ENCODE peak calls at places on chromosomes 13 and 19, in seven cellular contexts. C is HCEC 1CT; K is HFFc6; M is NCI-H1436; Z is activated CD4-positive, alpha-beta T cell treated with anti-CD3 and anti-CD28 coated beads for 24 hours; B is SK-N-DZ; E is AG08395. D is an unnamed sample.
A peak's percentile ranks its signal among the peaks of the same experiment; 100 is the strongest.

GRCh38 chr13:41905600-41906254 is 55.2 kb downstream of the VWA8 start:
- DNase-seq in B (peak; percentile 21), K (peak; percentile 51), E (peak; percentile 44), C (peak; percentile 77), M (peak; percentile 0), Z (no peak), D (peak; percentile 46)

GRCh38 chr13:43979492-43979891 is 99.8 kb downstream of the LACC1 start:
- DNase-seq in B (no peak), Z (no peak), M (no peak), K (no peak), C (no peak), E (no peak), D (no peak)

GRCh38 chr19:30123611-30124010 is 181.6 kb downstream of the URI1 start:
- DNase-seq in C (no peak), Z (no peak), B (no peak), K (no peak), M (no peak), E (no peak), D (no peak)

GRCh38 chr19:45166723-45167252 is 6.0 kb upstream of the NKPD1 start:
- DNase-seq in B (peak; percentile 75), E (no peak), K (no peak), Z (no peak), M (no peak), C (no peak), D (no peak)

GRCh38 chr19:1503089-1503924 is 9.5 kb downstream of the ADAMTSL5 start:
- DNase-seq in M (peak; percentile 52), K (no peak), E (peak; percentile 29), B (peak; percentile 60), Z (peak; percentile 59), C (peak; percentile 22), D (no peak)

GRCh38 chr19:21604351-21604926 is 99.0 kb downstream of the ZNF429 start:
- DNase-seq in B (no peak), M (no peak), E (peak; percentile 17), C (no peak), K (peak; percentile 30), Z (no peak), D (peak; percentile 2)

GRCh38 chr13:85970727-85971126 is 171.5 kb upstream of the SLITRK6 start:
- DNase-seq in B (no peak), K (no peak), C (peak; percentile 9), Z (no peak), M (no peak), E (no peak), D (no peak)

GRCh38 chr13:113928701-113929627 is 44.9 kb downstream of the C13orf46 start:
- DNase-seq in K (peak; percentile 84), Z (no peak), M (no peak), B (no peak), C (peak; percentile 83), E (peak; percentile 89), D (peak; percentile 75)

GRCh38 chr19:33208904-33209843 is 15.0 kb downstream of the LRP3 start:
- DNase-seq in C (no peak), K (no peak), B (no peak), M (no peak), Z (no peak), E (no peak), D (no peak)

GRCh38 chr19:43687660-43687997 is 17.7 kb upstream of the PLAUR start:
- DNase-seq in B (no peak), Z (no peak), E (no peak), K (no peak), M (no peak), C (no peak), D (no peak)

GRCh38 chr19:40529093-40529954 is 47.3 kb upstream of the SHKBP1 start:
- DNase-seq in B (peak; percentile 82), K (peak; percentile 26), E (peak; percentile 99), M (peak; percentile 95), C (peak; percentile 62), Z (peak; percentile 86), D (peak; percentile 67)

GRCh38 chr13:45820106-45820838 is 31.3 kb downstream of the SIAH3 start:
- DNase-seq in C (no peak), K (no peak), Z (no peak), M (no peak), B (no peak), E (no peak), D (no peak)

GRCh38 chr19:19587776-19588175 is 30.7 kb downstream of the PBX4 start:
- DNase-seq in Z (no peak), K (no peak), M (no peak), C (no peak), B (no peak), E (no peak), D (no peak)

D was measured in A172.